ENCODE peak calls at places on chromosomes 6 and 20, in six cellular contexts. R is BJ, Y is left ventricle myocardium inferior, M is heart right ventricle, F is thoracic aorta, Z is tibial nerve. B is an unnamed sample.

GRCh38 chr6:6320901-6321300 is 439 bp upstream of the F13A1 start:
- DNase-seq in F (no peak), R (no peak), Z (no peak), M (no peak), Y (no peak), B (no peak)

GRCh38 chr6:41947581-41948220 is 6.1 kb upstream of the CCND3 start:
- DNase-seq in Y (no peak), F (no peak), R (no peak), M (no peak), Z (no peak), B (no peak)

GRCh38 chr6:20712011-20712410 is 177.8 kb downstream of the CDKAL1 start:
- DNase-seq in Z (no peak), F (no peak), M (no peak), Y (no peak), R (no peak), B (no peak)

GRCh38 chr6:40308533-40309306 is 278.4 kb downstream of the LRFN2 start:
- DNase-seq in M (peak), R (no peak), F (peak), Y (peak), Z (peak), B (no peak)

GRCh38 chr6:2324166-2324953 is 79.0 kb upstream of the GMDS start:
- DNase-seq in F (no peak), M (no peak), Z (no peak), R (no peak), Y (no peak), B (no peak)

GRCh38 chr6:99425647-99426453 is 742 bp upstream of the PNISR start:
- DNase-seq in Z (peak), M (peak), Y (peak), R (peak), F (peak), B (peak)

GRCh38 chr6:23301546-23301945 is 732.2 kb downstream of the HDGFL1 start:
- DNase-seq in R (no peak), Z (no peak), M (no peak), F (no peak), Y (no peak), B (no peak)

GRCh38 chr6:1767481-1768246 is 157.9 kb downstream of the FOXC1 start:
- DNase-seq in Z (peak), M (no peak), R (peak), F (peak), Y (peak), B (no peak)

GRCh38 chr6:133546098-133546497 is 304.9 kb downstream of the EYA4 start:
- DNase-seq in Y (no peak), Z (no peak), M (no peak), F (no peak), R (no peak), B (no peak)

GRCh38 chr20:54643761-54644160 is 168.4 kb downstream of the DOK5 start:
- DNase-seq in F (no peak), R (no peak), Y (no peak), M (peak), Z (no peak), B (peak)

DNA sequence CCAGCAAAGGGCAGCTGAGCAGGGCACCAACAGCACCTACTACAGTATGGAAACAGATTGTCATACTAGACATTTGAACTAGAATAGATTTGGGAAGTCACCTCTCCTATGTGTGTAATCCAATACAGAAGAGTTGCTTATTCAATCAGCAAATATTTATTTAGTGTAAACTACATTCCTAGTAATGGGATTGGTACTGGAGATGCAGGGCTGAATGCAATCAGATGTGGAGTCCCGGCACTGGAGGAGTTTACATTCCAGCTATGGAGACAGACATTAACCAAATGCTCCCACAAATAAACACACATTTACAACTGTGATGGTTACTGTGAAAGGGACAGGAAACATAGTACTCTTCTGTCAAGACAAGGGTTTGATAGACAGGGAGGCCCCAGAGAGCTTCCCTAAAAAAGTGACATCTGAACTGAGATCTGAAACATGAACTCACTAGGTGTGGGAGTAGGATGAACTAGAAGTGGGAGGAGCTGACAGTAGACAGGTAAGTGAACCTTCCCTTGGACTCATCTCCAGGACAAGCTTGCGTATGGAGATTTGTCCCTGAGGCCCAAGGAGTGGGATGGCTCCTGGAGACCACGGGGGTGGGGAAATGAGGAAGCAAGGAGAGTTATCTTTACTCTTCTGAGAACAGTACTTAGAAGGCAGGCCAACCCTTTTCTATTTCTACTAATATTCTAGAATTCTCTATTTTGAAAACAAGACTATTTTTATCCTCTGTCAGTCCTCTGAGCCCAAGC is 420.5 kb downstream of the MAFB start:
- DNase-seq in Z (no peak), M (no peak), Y (no peak), F (no peak), R (no peak), B (no peak)
- H3K4me3 ChIP-seq in Z (no peak), M (no peak), Y (no peak), F (no peak), R (no peak), B (no peak)

DNA sequence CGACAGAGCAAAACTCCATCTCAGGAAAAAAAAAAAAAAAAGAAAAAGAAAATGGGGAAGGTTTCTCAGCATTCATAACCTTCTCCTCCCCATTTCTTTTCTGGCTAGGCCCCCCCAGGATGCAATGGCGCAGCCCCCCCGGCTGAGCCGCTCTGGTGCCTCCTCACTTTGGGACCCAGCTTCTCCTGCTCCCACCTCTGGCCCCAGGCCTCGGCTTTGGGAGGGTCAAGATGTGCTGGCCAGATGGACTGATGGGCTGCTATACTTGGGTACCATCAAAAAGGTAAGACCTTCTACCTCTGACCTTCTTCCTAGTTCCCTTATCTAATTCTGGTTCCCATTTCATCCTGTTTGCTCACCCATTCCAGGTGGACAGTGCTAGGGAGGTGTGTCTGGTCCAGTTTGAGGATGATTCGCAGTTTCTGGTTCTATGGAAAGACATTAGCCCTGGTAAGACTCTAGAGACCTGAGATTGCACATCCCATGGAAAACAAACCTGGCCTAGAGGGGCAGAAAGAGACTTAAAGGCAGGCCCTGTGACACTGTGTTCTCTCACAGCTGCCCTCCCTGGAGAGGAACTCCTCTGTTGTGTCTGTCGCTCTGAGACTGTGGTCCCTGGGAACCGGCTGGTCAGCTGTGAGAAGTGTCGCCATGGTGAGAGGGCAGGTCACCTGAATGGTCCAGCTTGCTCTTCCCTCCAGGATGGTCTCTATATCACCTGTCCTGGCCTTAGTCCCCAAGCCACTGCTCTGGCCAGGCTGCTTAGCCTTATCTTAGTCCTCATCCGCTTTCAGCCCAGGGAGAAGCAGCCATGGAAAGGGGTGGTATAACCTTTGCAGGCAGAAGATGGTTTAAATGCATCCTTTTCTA is 1.6 kb downstream of the PHF1 start:
- DNase-seq in R (no peak), M (no peak), F (no peak), Z (no peak), Y (no peak), B (no peak)
- H3K4me3 ChIP-seq in R (no peak), M (peak), F (peak), Z (peak), Y (peak), B (peak)

DNA sequence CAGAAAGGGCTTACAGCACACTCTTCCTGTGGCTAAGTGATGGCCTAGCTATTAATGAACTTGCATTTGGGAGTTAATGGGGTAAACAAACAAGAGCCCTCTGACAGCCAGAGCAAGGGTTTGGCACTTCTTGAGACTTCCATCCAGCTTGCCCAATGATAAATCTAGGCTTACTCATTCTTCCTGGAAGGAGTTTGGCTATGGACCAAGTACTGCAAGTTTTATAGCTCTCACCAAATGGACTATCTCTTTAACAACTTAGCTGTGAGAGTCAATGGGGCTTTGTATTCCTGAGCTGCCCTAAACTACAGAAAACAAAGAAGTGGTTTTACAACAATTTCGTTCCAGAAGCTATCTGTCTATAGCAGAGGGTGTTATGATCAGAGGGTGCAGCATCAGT is 16.7 kb upstream of the PI3 start:
- DNase-seq in Y (no peak), Z (no peak), F (no peak), M (no peak), R (no peak), B (peak)
- H3K4me3 ChIP-seq in Y (no peak), Z (no peak), F (no peak), M (no peak), R (no peak), B (no peak)

DNA sequence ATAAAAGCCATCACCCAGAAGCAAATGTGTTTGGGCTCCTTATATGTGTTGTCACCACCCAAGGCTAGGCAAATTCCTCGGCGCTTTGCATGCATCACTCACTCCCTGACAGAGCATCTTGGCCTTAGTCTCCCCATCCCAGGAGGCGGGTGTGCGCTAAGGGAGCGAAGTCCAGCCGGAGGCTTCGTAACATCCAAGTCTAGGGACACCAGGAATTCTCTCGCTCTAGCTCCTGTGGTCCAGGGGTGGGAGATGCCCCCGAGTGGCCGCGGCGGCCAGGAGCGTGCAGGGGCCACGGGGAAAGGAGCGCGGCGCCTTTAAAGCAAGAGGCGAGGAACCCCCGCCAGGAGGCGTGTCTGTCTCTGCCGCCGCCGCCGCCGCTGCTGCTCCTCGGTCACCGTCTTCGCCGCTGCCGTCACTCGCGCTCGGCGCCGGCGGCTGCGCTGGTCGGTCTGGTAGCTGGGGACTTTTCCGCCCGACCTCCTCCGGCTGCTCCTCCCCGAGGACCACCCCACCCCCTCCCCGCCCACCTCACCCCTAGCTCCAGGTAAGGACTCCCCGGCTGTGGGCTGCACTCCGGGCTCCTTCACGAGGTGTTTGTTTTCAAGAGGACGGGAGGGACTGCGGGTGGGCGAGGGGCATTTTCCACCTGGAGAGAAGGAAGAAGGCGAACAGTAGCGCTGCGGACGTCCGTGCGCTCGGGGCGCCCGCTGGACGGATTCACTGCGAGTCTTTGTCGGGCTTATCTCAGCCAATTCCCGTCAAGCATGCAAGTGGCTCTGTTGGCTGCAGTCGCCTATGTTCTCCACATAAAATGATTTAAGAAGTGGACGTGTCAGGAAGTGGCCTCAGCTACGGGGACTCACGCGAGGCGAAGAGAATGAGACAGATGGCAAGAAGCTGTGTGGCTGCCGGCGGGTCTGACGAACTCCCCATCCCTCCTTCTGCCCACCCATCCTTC is at the start of gene GRIK2:
- DNase-seq in Y (no peak), M (peak), F (no peak), Z (no peak), R (no peak), B (no peak)
- H3K4me3 ChIP-seq in Y (peak), M (peak), F (peak), Z (peak), R (peak), B (peak)

DNA sequence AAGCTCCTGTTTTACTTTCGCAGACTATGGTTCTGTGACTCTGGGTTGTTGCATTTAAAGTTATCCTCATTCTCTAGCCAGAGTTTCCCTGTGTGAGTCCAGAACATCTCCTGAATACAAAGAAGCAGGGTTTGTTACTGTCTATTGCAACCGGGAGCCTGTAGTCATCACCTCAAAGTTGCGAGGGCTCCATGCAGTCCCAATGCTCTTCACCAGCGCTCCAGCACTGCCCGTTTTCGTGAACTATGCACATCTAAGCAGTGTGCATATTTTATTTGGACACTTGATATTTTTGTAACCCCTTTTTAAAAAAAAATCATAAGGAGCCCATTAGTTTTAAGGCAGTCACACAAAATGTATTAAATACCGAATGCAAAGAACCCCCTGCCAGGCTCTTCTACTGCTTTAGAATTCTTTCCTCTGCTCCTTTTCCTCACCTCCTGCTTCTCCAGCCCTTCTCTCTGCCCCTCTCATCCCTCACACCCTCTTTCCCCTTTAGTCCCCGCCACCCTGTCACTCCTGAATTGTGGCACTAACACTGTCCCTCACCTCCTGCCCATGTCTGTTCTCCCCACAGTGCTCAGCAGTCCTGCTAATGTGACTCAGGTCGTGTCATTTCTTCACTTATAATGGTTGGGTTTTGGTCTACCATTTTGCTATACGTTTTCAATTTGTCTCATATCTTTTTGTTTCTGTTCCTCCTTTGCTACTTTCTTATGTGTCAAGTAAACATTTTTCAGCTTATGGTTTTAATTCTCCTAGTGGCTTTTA is 1.1 kb upstream of the HLA-C start:
- DNase-seq in F (no peak), Y (no peak), R (no peak), Z (no peak), M (no peak), B (no peak)
- H3K4me3 ChIP-seq in F (peak), Y (peak), R (no peak), Z (peak), M (peak), B (no peak)

GRCh38 chr20:57055345-57055744 is 211.1 kb downstream of the BMP7 start:
- DNase-seq in Z (no peak), M (no peak), F (no peak), R (no peak), Y (no peak), B (no peak)

GRCh38 chr20:57056651-57057050 is 209.8 kb downstream of the BMP7 start:
- DNase-seq in R (no peak), F (no peak), M (no peak), Z (no peak), Y (no peak), B (no peak)

GRCh38 chr20:57053067-57053466 is 213.4 kb downstream of the BMP7 start:
- DNase-seq in Z (no peak), M (no peak), Y (no peak), F (no peak), R (no peak), B (no peak)

GRCh38 chr20:57051096-57051495 is 215.3 kb downstream of the BMP7 start:
- DNase-seq in M (no peak), Z (no peak), R (no peak), F (no peak), Y (no peak), B (no peak)

GRCh38 chr20:57053798-57054552 is 212.5 kb downstream of the BMP7 start:
- DNase-seq in M (no peak), Y (no peak), F (no peak), R (no peak), Z (no peak), B (no peak)
- H3K4me3 ChIP-seq in M (no peak), Y (no peak), F (no peak), R (no peak), Z (no peak), B (no peak)

DNA sequence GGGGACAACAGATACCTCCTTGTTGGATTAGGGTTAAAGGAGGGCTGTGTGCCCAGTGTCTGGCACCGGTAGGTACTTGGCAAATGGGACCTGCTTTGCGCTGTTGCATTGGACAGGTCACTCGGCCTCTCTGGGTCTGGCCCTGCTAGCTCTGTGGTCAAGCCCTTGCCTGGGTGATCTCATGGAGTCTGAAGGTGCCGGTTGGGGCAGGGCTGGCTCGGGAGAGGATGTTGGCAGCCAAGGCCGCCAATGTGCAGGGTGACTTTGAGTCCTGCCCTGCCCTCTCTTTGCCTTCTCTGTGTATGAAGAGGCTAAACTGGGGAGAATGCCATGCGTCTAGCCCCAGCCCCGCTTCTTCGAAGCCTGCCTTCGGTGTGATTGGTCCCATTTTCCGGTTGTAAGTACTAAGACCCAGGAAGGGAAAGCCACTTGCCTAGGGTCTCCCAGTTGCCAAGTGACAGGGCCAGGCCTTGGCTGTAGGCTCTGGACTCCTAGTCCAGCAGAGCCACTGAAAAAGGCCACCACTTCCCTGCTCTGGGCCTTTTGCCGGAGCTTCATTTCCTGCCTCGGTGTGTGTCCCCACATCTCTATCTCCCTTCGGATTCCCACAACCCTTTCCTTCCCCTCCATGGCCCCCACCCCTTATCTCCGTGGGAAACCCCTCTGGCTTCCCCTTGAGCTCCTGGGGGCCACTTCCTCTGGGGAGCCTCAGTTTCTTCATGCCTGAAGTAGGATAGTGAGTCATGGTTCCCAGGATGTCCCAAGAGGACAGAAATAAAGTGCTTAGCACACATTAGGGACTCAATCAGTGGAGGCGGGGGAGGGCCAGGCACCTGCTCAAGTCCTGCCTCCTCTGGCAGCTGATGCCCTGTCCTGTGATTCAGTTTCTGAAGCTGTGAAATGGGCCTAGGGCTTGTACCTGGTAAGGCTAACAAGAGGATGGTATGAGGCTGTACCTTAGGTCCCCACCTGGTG is 3.9 kb downstream of the SRC start:
- DNase-seq in R (no peak), M (no peak), Z (no peak), Y (no peak), F (no peak), B (no peak)
- H3K4me3 ChIP-seq in R (no peak), M (no peak), Z (no peak), Y (no peak), F (peak), B (no peak)

GRCh38 chr20:35491823-35492222 is 36.4 kb downstream of the CEP250 start:
- DNase-seq in R (no peak), F (no peak), Z (no peak), M (no peak), Y (no peak), B (no peak)

GRCh38 chr20:35489717-35490116 is 34.3 kb downstream of the CEP250 start:
- DNase-seq in M (no peak), Z (no peak), F (no peak), R (no peak), Y (no peak), B (no peak)

GRCh38 chr20:35487479-35487878 is 32.1 kb downstream of the CEP250 start:
- DNase-seq in F (no peak), Z (no peak), Y (no peak), R (no peak), M (no peak), B (no peak)

GRCh38 chr20:35492352-35492751 is 37.0 kb downstream of the CEP250 start:
- DNase-seq in Y (no peak), Z (no peak), R (no peak), F (no peak), M (no peak), B (no peak)

GRCh38 chr20:35490736-35491181 is 35.4 kb downstream of the CEP250 start:
- DNase-seq in R (no peak), Y (no peak), Z (no peak), F (no peak), M (no peak), B (no peak)
- H3K4me3 ChIP-seq in R (no peak), Y (peak), Z (peak), F (peak), M (peak), B (no peak)